ENCODE peak calls at places on chromosome 2, in nine cellular contexts. P is ecto neural progenitor cell; J is HCT116; E is NCI-H1694 treated with DMSO at 0.1 percent for 48 hours; I is NCI-H1105 treated with DMSO at 0.1 percent for 48 hours; F is activated naive CD8-positive, alpha-beta T cell treated with anti-CD3 and anti-CD28 coated beads, Interleukin-2, amount 50 U/mL, for 16 hours; H is RKO; V is RCC 7860; Z is naive B cell. C is an unnamed sample.
A peak's percentile ranks its signal among the peaks of the same experiment; 100 is the strongest.

GRCh38 chr2:25380023-25380422 is 38.3 kb upstream of the DNMT3A start:
- DNase-seq in P (no peak), J (no peak), E (no peak), I (no peak), F (no peak), H (no peak), V (no peak), Z (no peak), C (no peak)

GRCh38 chr2:33042226-33042625 is 95.5 kb downstream of the LTBP1 start:
- DNase-seq in P (no peak), J (no peak), E (no peak), I (no peak), F (no peak), H (no peak), V (no peak), Z (no peak), C (no peak)

GRCh38 chr2:237097911-237098702 is 12.4 kb downstream of the COPS8 start:
- DNase-seq in P (no peak), J (no peak), E (no peak), I (no peak), F (no peak), H (peak; percentile 72), V (peak; percentile 71), Z (no peak), C (peak; percentile 49)

GRCh38 chr2:68043719-68044498 is 18.9 kb downstream of the C1D start:
- DNase-seq in P (no peak), J (no peak), E (no peak), I (no peak), F (no peak), H (peak; percentile 42), V (peak; percentile 56), Z (no peak), C (peak; percentile 43)

GRCh38 chr2:7492719-7493118 is 575.5 kb downstream of the RNF144A start:
- DNase-seq in P (no peak), J (no peak), E (no peak), I (no peak), F (no peak), H (no peak), V (no peak), Z (no peak), C (no peak)

GRCh38 chr2:185628985-185629384 is 109.6 kb upstream of the FSIP2 start:
- DNase-seq in P (peak; percentile 49), J (peak; percentile 29), E (no peak), I (no peak), F (no peak), H (no peak), V (no peak), Z (no peak), C (peak; percentile 15)

GRCh38 chr2:115386465-115386864 is 944.0 kb downstream of the DPP10 start:
- DNase-seq in P (no peak), J (no peak), E (no peak), I (no peak), F (no peak), H (no peak), V (no peak), Z (no peak), C (no peak)

GRCh38 chr2:98903767-98904485 is 32.1 kb downstream of the CRACDL start:
- DNase-seq in P (peak; percentile 29), J (no peak), E (no peak), I (no peak), F (no peak), H (no peak), V (no peak), Z (no peak), C (no peak)

GRCh38 chr2:231667497-231667896 is 40.8 kb upstream of the PTMA start:
- DNase-seq in P (no peak), J (no peak), E (no peak), I (no peak), F (no peak), H (no peak), V (no peak), Z (no peak), C (no peak)

GRCh38 chr2:102753563-102754159 is 8.2 kb upstream of the TMEM182 start:
- DNase-seq in P (no peak), J (peak; percentile 32), E (peak; percentile 73), I (peak; percentile 47), F (no peak), H (peak; percentile 68), V (no peak), Z (peak; percentile 17), C (peak; percentile 71)

GRCh38 chr2:39805936-39806608 is 27.0 kb upstream of the THUMPD2 start:
- DNase-seq in P (no peak), J (no peak), E (no peak), I (no peak), F (no peak), H (no peak), V (no peak), Z (no peak), C (no peak)

GRCh38 chr2:218427741-218428140 is 8.8 kb downstream of the VIL1 start:
- DNase-seq in P (no peak), J (no peak), E (no peak), I (no peak), F (no peak), H (no peak), V (no peak), Z (no peak), C (no peak)

GRCh38 chr2:63192169-63192888 is 141.7 kb downstream of the OTX1 start:
- DNase-seq in P (no peak), J (no peak), E (no peak), I (peak; percentile 82), F (no peak), H (no peak), V (no peak), Z (no peak), C (no peak)

GRCh38 chr2:238379096-238379810 is 47.5 kb upstream of the ASB1 start:
- DNase-seq in P (no peak), J (no peak), E (no peak), I (no peak), F (no peak), H (no peak), V (peak; percentile 82), Z (no peak), C (peak; percentile 23)

GRCh38 chr2:114281188-114281587 is 161.3 kb upstream of the DPP10 start:
- DNase-seq in P (no peak), J (no peak), E (no peak), I (no peak), F (no peak), H (no peak), V (no peak), Z (no peak), C (no peak)

GRCh38 chr2:236215196-236215595 is 47.0 kb upstream of the GBX2 start:
- DNase-seq in P (no peak), J (no peak), E (no peak), I (no peak), F (no peak), H (no peak), V (no peak), Z (no peak), C (no peak)

C was measured in ACHN.